ENCODE peak calls at places on chromosomes 7 and 10, in seven cellular contexts. Z, Y, R, L, U, X and O are unnamed samples.
A peak's percentile ranks its signal among the peaks of the same experiment; 100 is the strongest.

GRCh38 chr10:119238577-119238976 is 31.2 kb downstream of the GRK5 start:
- DNase-seq in Z (no peak), Y (no peak), R (no peak), L (no peak), U (no peak), X (peak; percentile 38), O (no peak)

GRCh38 chr10:35433851-35434426 is 97.6 kb downstream of the CCNY start:
- DNase-seq in Z (peak; percentile 75), Y (no peak), R (no peak), L (no peak), U (no peak), X (peak; percentile 88), O (no peak)

GRCh38 chr7:156612930-156613329 is 27.6 kb upstream of the RNF32 start:
- DNase-seq in Z (no peak), Y (peak; percentile 93), R (peak; percentile 76), L (peak; percentile 31), U (peak; percentile 28), X (no peak), O (peak; percentile 57)

GRCh38 chr7:41472427-41473125 is 230.3 kb downstream of the INHBA start:
- DNase-seq in Z (peak; percentile 78), Y (no peak), R (no peak), L (no peak), U (no peak), X (peak; percentile 67), O (no peak)

GRCh38 chr7:16669581-16669980 is 23.6 kb downstream of the BZW2 start:
- DNase-seq in Z (peak; percentile 15), Y (no peak), R (no peak), L (no peak), U (no peak), X (no peak), O (no peak)

GRCh38 chr7:57821438-57822382 is 371.7 kb downstream of the ZNF716 start:
- DNase-seq in Z (no peak), Y (no peak), R (no peak), L (no peak), U (peak; percentile 46), X (no peak), O (peak; percentile 73)

GRCh38 chr7:155223503-155223902 is 74.2 kb upstream of the INSIG1 start:
- DNase-seq in Z (no peak), Y (no peak), R (no peak), L (no peak), U (no peak), X (no peak), O (no peak)

GRCh38 chr7:7201583-7202374 is 19.4 kb downstream of the C1GALT1 start:
- DNase-seq in Z (no peak), Y (peak; percentile 56), R (peak; percentile 29), L (no peak), U (no peak), X (no peak), O (peak; percentile 90)

GRCh38 chr7:105910172-105910571 is 33.8 kb upstream of the ATXN7L1 start:
- DNase-seq in Z (no peak), Y (peak; percentile 69), R (peak; percentile 15), L (no peak), U (no peak), X (no peak), O (no peak)

GRCh38 chr7:93327006-93327633 is 95.0 kb downstream of the VPS50 start:
- DNase-seq in Z (peak; percentile 92), Y (no peak), R (no peak), L (no peak), U (no peak), X (peak; percentile 93), O (no peak)

GRCh38 chr10:113385021-113385975 is 167.6 kb upstream of the HABP2 start:
- DNase-seq in Z (peak; percentile 81), Y (peak; percentile 70), R (peak; percentile 60), L (peak; percentile 12), U (peak; percentile 93), X (peak; percentile 96), O (peak; percentile 94)

GRCh38 chr7:98733036-98733435 is 116.0 kb downstream of the NPTX2 start:
- DNase-seq in Z (peak; percentile 60), Y (peak; percentile 76), R (peak; percentile 73), L (no peak), U (no peak), X (peak; percentile 11), O (no peak)

GRCh38 chr10:103397191-103397825 is 882 bp downstream of the PDCD11 start:
- DNase-seq in Z (peak; percentile 3), Y (no peak), R (no peak), L (no peak), U (no peak), X (peak; percentile 32), O (no peak)

GRCh38 chr7:149681274-149681673 is 92.1 kb downstream of the ZNF467 start:
- DNase-seq in Z (no peak), Y (no peak), R (no peak), L (no peak), U (no peak), X (no peak), O (no peak)

GRCh38 chr7:44930921-44931320 is 45.6 kb upstream of the PURB start:
- DNase-seq in Z (no peak), Y (no peak), R (no peak), L (no peak), U (no peak), X (no peak), O (no peak)

GRCh38 chr7:155090647-155091046 is 20.5 kb downstream of the HTR5A start:
- DNase-seq in Z (no peak), Y (peak; percentile 73), R (peak; percentile 27), L (no peak), U (no peak), X (no peak), O (no peak)

GRCh38 chr7:44277391-44277790 is 48.0 kb downstream of the CAMK2B start:
- DNase-seq in Z (no peak), Y (no peak), R (no peak), L (no peak), U (peak; percentile 42), X (no peak), O (peak; percentile 56)

GRCh38 chr7:106518986-106519385 is 142.0 kb downstream of the CCDC71L start:
- DNase-seq in Z (no peak), Y (no peak), R (no peak), L (no peak), U (no peak), X (no peak), O (no peak)

GRCh38 chr7:57772126-57772924 is 322.3 kb downstream of the ZNF716 start:
- DNase-seq in Z (no peak), Y (no peak), R (no peak), L (no peak), U (no peak), X (no peak), O (no peak)

GRCh38 chr10:87505366-87506113 is 847 bp downstream of the MINPP1 start:
- DNase-seq in Z (peak; percentile 66), Y (peak; percentile 66), R (peak; percentile 58), L (peak; percentile 5), U (peak; percentile 23), X (peak; percentile 84), O (peak; percentile 83)

GRCh38 chr10:49272251-49273081 is 26.5 kb upstream of the C10orf71 start:
- DNase-seq in Z (peak; percentile 99), Y (peak; percentile 42), R (peak; percentile 36), L (no peak), U (peak; percentile 82), X (peak; percentile 43), O (peak; percentile 87)

GRCh38 chr7:1607001-1607400 is 37.2 kb upstream of the PSMG3 start:
- DNase-seq in Z (no peak), Y (no peak), R (no peak), L (no peak), U (no peak), X (no peak), O (no peak)

GRCh38 chr7:151226560-151226874 is 488 bp downstream of the ABCF2 start:
- DNase-seq in Z (no peak), Y (no peak), R (no peak), L (no peak), U (no peak), X (no peak), O (no peak)

GRCh38 chr10:77160679-77161078 is 476.9 kb downstream of the KCNMA1 start:
- DNase-seq in Z (peak; percentile 80), Y (no peak), R (no peak), L (no peak), U (no peak), X (peak; percentile 87), O (no peak)

GRCh38 chr7:114789942-114790341 is 132.0 kb upstream of the MDFIC start:
- DNase-seq in Z (peak; percentile 44), Y (no peak), R (no peak), L (no peak), U (no peak), X (peak; percentile 74), O (no peak)

GRCh38 chr7:5494683-5495561 is 71.3 kb upstream of the TNRC18 start:
- DNase-seq in Z (peak; percentile 85), Y (peak; percentile 84), R (peak; percentile 86), L (peak; percentile 69), U (peak; percentile 90), X (peak; percentile 89), O (peak; percentile 91)

GRCh38 chr7:101815826-101816488 is 1.5 kb upstream of the CUX1 start:
- DNase-seq in Z (peak; percentile 87), Y (peak; percentile 76), R (peak; percentile 65), L (peak; percentile 62), U (peak; percentile 90), X (peak; percentile 89), O (peak; percentile 88)

GRCh38 chr7:137328389-137329120 is 15.0 kb downstream of the PTN start:
- DNase-seq in Z (peak; percentile 9), Y (no peak), R (no peak), L (no peak), U (no peak), X (peak; percentile 59), O (no peak)

GRCh38 chr7:20745716-20746115 is 41.0 kb downstream of the SP8 start:
- DNase-seq in Z (no peak), Y (no peak), R (no peak), L (no peak), U (no peak), X (no peak), O (no peak)

GRCh38 chr7:42237891-42238531 is 1.0 kb upstream of the GLI3 start:
- DNase-seq in Z (peak; percentile 63), Y (peak; percentile 6), R (no peak), L (no peak), U (peak; percentile 91), X (peak; percentile 70), O (peak; percentile 94)

GRCh38 chr10:93436577-93436976 is 45.6 kb downstream of the MYOF start:
- DNase-seq in Z (peak; percentile 89), Y (no peak), R (no peak), L (no peak), U (peak; percentile 77), X (peak; percentile 91), O (no peak)

GRCh38 chr10:97121084-97121483 is 64.7 kb downstream of the SLIT1 start:
- DNase-seq in Z (no peak), Y (no peak), R (no peak), L (no peak), U (no peak), X (no peak), O (peak; percentile 8)

GRCh38 chr10:74810087-74810486 is 16.3 kb upstream of the KAT6B start:
- DNase-seq in Z (no peak), Y (no peak), R (no peak), L (no peak), U (no peak), X (no peak), O (no peak)

GRCh38 chr7:25009271-25009670 is 29.3 kb upstream of the OSBPL3 start:
- DNase-seq in Z (peak; percentile 68), Y (no peak), R (no peak), L (no peak), U (no peak), X (peak; percentile 87), O (no peak)

GRCh38 chr10:89283988-89284475 is 17.8 kb upstream of the IFIT2 start:
- DNase-seq in Z (peak; percentile 66), Y (no peak), R (no peak), L (no peak), U (peak; percentile 82), X (peak; percentile 92), O (peak; percentile 86)

GRCh38 chr7:21430575-21430954 is 2.7 kb downstream of the SP4 start:
- DNase-seq in Z (no peak), Y (no peak), R (no peak), L (no peak), U (no peak), X (no peak), O (peak; percentile 26)

GRCh38 chr10:127196227-127196954 is at the start of gene INSYN2A:
- DNase-seq in Z (peak; percentile 75), Y (no peak), R (no peak), L (no peak), U (peak; percentile 72), X (peak; percentile 70), O (peak; percentile 83)